ENCODE peak calls at places on chromosome 5, in seven cellular contexts. P, M, N, C, B, X and L are unnamed samples.

GRCh38 chr5:45037927-45038326 is 229.2 kb downstream of the MRPS30 start:
- DNase-seq in P (no peak), M (no peak), N (no peak), C (no peak), B (no peak), X (no peak), L (no peak)

GRCh38 chr5:136236479-136237083 is 43.6 kb upstream of the SMIM32 start:
- DNase-seq in P (no peak), M (no peak), N (no peak), C (no peak), B (peak), X (no peak), L (no peak)

GRCh38 chr5:54545796-54546195 is 28.2 kb downstream of the SNX18 start:
- DNase-seq in P (no peak), M (no peak), N (no peak), C (no peak), B (no peak), X (no peak), L (no peak)

GRCh38 chr5:127440831-127441230 is 76.6 kb upstream of the PRRC1 start:
- DNase-seq in P (no peak), M (no peak), N (no peak), C (peak), B (no peak), X (no peak), L (no peak)

GRCh38 chr5:137205237-137205636 is 293.9 kb downstream of the SPOCK1 start:
- DNase-seq in P (no peak), M (no peak), N (no peak), C (no peak), B (no peak), X (no peak), L (no peak)

GRCh38 chr5:73363911-73364730 is 84.5 kb downstream of the FOXD1 start:
- DNase-seq in P (no peak), M (no peak), N (no peak), C (peak), B (no peak), X (no peak), L (no peak)

GRCh38 chr5:132283423-132284043 is 10.7 kb upstream of the SLC22A4 start:
- DNase-seq in P (no peak), M (no peak), N (no peak), C (peak), B (peak), X (no peak), L (no peak)

GRCh38 chr5:98774192-98775046 is 956 bp downstream of the RGMB start:
- DNase-seq in P (peak), M (peak), N (peak), C (no peak), B (peak), X (no peak), L (peak)

GRCh38 chr5:61534481-61535267 is 202.6 kb downstream of the ZSWIM6 start:
- DNase-seq in P (no peak), M (no peak), N (no peak), C (no peak), B (no peak), X (no peak), L (no peak)

GRCh38 chr5:61991861-61992260 is 314.1 kb upstream of the KIF2A start:
- DNase-seq in P (no peak), M (no peak), N (no peak), C (no peak), B (no peak), X (no peak), L (no peak)

GRCh38 chr5:132813599-132814440 is 718 bp downstream of the SOWAHA start:
- DNase-seq in P (peak), M (no peak), N (no peak), C (peak), B (peak), X (no peak), L (peak)

GRCh38 chr5:66329078-66329477 is 185.0 kb downstream of the SREK1 start:
- DNase-seq in P (no peak), M (no peak), N (no peak), C (no peak), B (no peak), X (no peak), L (no peak)

GRCh38 chr5:41856644-41857491 is 13.4 kb downstream of the OXCT1 start:
- DNase-seq in P (no peak), M (peak), N (peak), C (peak), B (peak), X (no peak), L (peak)

GRCh38 chr5:41858890-41859289 is 11.3 kb downstream of the OXCT1 start:
- DNase-seq in P (no peak), M (no peak), N (no peak), C (no peak), B (no peak), X (no peak), L (no peak)

GRCh38 chr5:41863871-41864486 is 6.2 kb downstream of the OXCT1 start:
- DNase-seq in P (no peak), M (no peak), N (no peak), C (peak), B (no peak), X (no peak), L (no peak)

GRCh38 chr5:41852293-41852692 is 17.9 kb downstream of the OXCT1 start:
- DNase-seq in P (no peak), M (no peak), N (no peak), C (no peak), B (no peak), X (no peak), L (no peak)

DNA sequence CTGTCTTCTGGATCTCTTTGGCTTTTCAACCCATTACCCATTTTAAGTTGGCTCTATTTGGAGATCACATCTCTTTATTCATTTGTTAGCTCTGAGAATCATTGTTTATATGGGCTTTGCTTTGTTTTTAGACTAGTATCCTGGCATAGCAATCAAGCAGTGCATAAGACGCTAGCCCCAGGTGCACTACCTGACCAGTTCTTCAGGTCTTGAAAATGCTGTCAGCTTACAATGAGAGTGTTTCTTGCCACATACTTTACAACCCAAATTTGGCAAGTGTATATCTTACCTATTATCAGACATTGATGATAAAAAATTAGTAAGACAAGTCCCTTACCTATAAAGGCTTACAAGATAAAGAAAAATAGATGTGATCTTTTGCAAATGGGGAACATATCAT is 12.2 kb downstream of the OXCT1 start:
- DNase-seq in P (no peak), M (no peak), N (no peak), C (no peak), B (no peak), X (no peak), L (no peak)
- H3K27ac ChIP-seq in P (no peak), M (no peak), N (no peak), C (no peak), B (no peak), X (no peak), L (no peak)

DNA sequence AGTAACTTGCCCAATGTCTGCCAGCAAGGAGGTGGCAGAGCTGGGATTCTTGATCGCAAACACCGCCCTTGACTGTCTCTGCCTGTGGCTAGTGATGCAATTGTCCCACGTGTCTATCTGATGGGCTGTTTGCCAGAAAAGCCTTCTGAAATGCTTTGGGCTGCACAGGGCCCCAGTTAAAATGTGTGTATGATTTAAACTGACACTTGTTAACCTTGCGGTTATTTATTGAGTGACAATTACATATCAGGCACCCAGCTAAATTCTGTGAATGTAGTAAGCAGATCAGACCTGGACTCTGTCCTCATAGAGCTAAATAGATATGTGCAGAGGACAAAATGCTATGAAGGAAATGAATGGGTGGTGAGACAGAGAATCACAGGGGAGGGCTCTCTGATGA is 11.6 kb upstream of the IL12B start:
- DNase-seq in P (no peak), M (no peak), N (peak), C (peak), B (peak), X (peak), L (peak)
- H3K27ac ChIP-seq in P (no peak), M (no peak), N (no peak), C (peak), B (peak), X (no peak), L (no peak)

GRCh38 chr5:172456076-172456800 is 1.9 kb upstream of the SH3PXD2B start:
- DNase-seq in P (no peak), M (no peak), N (no peak), C (no peak), B (no peak), X (no peak), L (no peak)
- H3K27ac ChIP-seq in P (no peak), M (no peak), N (no peak), C (peak), B (peak), X (no peak), L (peak)

GRCh38 chr5:134583821-134584220 is 48.8 kb downstream of the SAR1B start:
- DNase-seq in P (no peak), M (no peak), N (no peak), C (no peak), B (no peak), X (no peak), L (no peak)

GRCh38 chr5:134584662-134585061 is 48.0 kb downstream of the SAR1B start:
- DNase-seq in P (no peak), M (no peak), N (no peak), C (no peak), B (no peak), X (no peak), L (no peak)

GRCh38 chr5:134582941-134583340 is 49.7 kb downstream of the SAR1B start:
- DNase-seq in P (no peak), M (no peak), N (no peak), C (no peak), B (no peak), X (no peak), L (no peak)

GRCh38 chr5:134585966-134586365 is 46.7 kb downstream of the SAR1B start:
- DNase-seq in P (no peak), M (no peak), N (no peak), C (no peak), B (no peak), X (no peak), L (no peak)

DNA sequence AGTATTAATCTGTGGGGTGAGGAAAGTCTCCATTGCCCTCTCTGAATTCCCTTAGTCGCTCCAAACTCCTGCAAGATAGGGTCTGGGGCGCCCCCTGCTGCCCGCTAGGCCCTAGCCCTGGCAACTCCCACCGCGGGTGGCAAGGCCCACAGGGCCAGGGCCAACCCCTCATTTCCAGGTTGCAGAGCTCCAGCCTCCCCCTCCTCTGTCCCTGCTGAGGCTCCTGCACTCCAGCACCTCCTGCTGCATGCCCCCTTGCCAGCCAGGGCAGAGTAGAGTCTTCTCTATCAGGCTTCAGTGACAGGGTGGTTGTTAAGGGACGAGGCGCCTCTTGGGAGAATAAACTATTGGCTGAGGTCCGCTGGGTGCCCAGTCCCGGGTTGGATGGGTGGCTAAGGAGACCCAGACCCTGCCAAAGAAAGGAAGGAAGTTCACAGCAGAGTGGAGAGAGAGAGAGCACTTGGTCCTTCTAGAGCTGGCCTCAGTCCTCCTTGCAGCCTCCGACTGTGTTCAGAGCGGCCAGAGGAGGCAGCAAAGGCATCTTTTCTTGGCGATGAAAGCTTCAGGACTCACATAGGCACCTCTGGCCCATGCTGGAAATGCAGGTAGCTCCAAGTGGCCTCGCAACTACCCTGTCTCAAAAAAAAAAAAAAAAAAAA is 45.6 kb downstream of the SAR1B start:
- DNase-seq in P (peak), M (peak), N (peak), C (peak), B (peak), X (peak), L (no peak)
- H3K27ac ChIP-seq in P (no peak), M (no peak), N (no peak), C (no peak), B (no peak), X (no peak), L (peak)

DNA sequence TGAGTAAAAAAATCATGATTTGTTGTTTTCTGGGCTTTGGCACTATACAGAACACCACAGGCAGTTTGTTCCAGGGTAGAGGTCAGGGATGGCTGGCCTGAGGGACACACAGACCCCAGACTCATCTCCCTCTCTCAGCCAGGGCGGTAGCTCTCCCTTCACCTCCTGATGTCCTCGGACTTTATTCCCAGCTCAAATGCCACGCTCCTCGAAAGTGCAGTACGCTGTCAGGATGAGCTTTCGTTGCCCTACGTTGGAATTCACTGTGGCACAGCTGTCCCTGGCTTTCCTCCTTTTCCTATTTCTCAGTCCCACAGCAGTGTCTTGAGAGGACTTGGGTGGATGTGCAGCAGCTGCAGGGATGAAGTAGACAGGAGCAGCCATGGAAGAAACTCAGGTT is 15.7 kb upstream of the MGAT1 start:
- DNase-seq in P (no peak), M (no peak), N (no peak), C (no peak), B (no peak), X (no peak), L (no peak)
- H3K27ac ChIP-seq in P (peak), M (no peak), N (no peak), C (no peak), B (no peak), X (no peak), L (no peak)

GRCh38 chr5:59301727-59302126 is 591.8 kb downstream of the PDE4D start:
- DNase-seq in P (no peak), M (no peak), N (no peak), C (no peak), B (no peak), X (no peak), L (no peak)

GRCh38 chr5:59293700-59294099 is 599.8 kb downstream of the PDE4D start:
- DNase-seq in P (no peak), M (no peak), N (no peak), C (no peak), B (no peak), X (no peak), L (no peak)

GRCh38 chr5:59300930-59301329 is 592.6 kb downstream of the PDE4D start:
- DNase-seq in P (no peak), M (no peak), N (no peak), C (no peak), B (no peak), X (no peak), L (no peak)

GRCh38 chr5:59299006-59299405 is 594.5 kb downstream of the PDE4D start:
- DNase-seq in P (no peak), M (no peak), N (no peak), C (no peak), B (no peak), X (no peak), L (no peak)

GRCh38 chr5:59296317-59297264 is 596.9 kb downstream of the PDE4D start:
- DNase-seq in P (no peak), M (no peak), N (no peak), C (no peak), B (no peak), X (no peak), L (no peak)
- H3K27ac ChIP-seq in P (peak), M (no peak), N (no peak), C (peak), B (peak), X (no peak), L (no peak)

DNA sequence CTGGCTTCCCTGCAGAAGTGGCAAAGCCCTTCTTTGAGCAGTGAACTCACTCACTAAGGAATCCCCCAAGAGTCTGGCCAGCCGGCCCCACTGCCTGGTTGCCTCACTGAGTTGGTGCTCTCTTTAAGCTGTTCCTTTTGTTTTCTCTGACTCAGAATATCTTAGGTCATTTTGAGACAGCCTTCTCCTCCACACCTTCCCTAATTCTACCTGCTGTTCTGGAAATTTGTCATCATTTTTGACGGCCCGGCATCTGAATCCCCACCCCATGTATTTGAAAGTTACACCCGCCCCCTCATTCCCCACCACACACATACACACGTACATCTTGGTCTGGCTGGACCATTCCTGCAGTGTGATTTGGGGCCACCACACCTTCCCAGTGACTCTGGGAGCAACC is 41.8 kb downstream of the FGF1 start:
- DNase-seq in P (no peak), M (no peak), N (no peak), C (peak), B (no peak), X (no peak), L (no peak)
- H3K27ac ChIP-seq in P (no peak), M (no peak), N (no peak), C (peak), B (peak), X (no peak), L (no peak)